ENCODE peak calls at places on chromosomes 7 and 10, in nine cellular contexts. M, U, Q, T, K, C, Z, P and O are unnamed samples.

GRCh38 chr7:46881507-46882127 is 700.3 kb downstream of the TNS3 start:
- DNase-seq in Z (no peak), C (no peak), T (no peak), U (no peak), M (no peak), Q (no peak), P (peak), K (no peak), O (no peak)

GRCh38 chr7:151888079-151888673 is 11.3 kb upstream of the PRKAG2 start:
- DNase-seq in K (no peak), M (no peak), U (no peak), Q (no peak), Z (no peak), P (no peak), T (no peak), C (no peak), O (no peak)

GRCh38 chr7:1691601-1692499 is 21.8 kb downstream of the ELFN1 start:
- DNase-seq in Q (peak), Z (peak), C (no peak), T (peak), U (no peak), P (peak), K (peak), M (no peak), O (no peak)

GRCh38 chr10:30812018-30812851 is 182.7 kb upstream of the LYZL2 start:
- DNase-seq in M (no peak), C (no peak), T (peak), P (no peak), U (peak), K (peak), Q (no peak), Z (peak), O (peak)

GRCh38 chr7:12458520-12459131 is 55.0 kb upstream of the VWDE start:
- DNase-seq in U (no peak), K (no peak), Q (no peak), C (peak), P (no peak), Z (no peak), M (no peak), T (peak), O (peak)

GRCh38 chr10:7161484-7162283 is 249.2 kb downstream of the SFMBT2 start:
- DNase-seq in C (no peak), U (no peak), Z (peak), T (peak), Q (no peak), M (no peak), K (no peak), P (no peak), O (no peak)

GRCh38 chr10:71076473-71077142 is 135.8 kb upstream of the UNC5B start:
- DNase-seq in P (peak), Z (no peak), K (no peak), Q (no peak), T (no peak), C (no peak), M (no peak), U (no peak), O (no peak)

GRCh38 chr7:156650042-156650441 is 9.5 kb downstream of the RNF32 start:
- DNase-seq in U (peak), K (no peak), Q (no peak), Z (no peak), C (peak), M (no peak), P (peak), T (no peak), O (peak)

GRCh38 chr10:100186813-100187212 is 984 bp upstream of the ERLIN1 start:
- DNase-seq in M (no peak), T (no peak), P (no peak), C (peak), Q (peak), K (no peak), Z (no peak), U (peak), O (no peak)

GRCh38 chr7:81029523-81029922 is 110.7 kb upstream of the SEMA3C start:
- DNase-seq in K (no peak), Z (no peak), U (no peak), Q (no peak), C (no peak), T (no peak), P (no peak), M (no peak), O (no peak)

GRCh38 chr7:40815512-40815911 is 680.7 kb downstream of the SUGCT start:
- DNase-seq in M (no peak), Z (no peak), T (no peak), Q (no peak), K (no peak), C (no peak), U (no peak), P (no peak), O (no peak)

GRCh38 chr7:2488272-2488645 is 12.1 kb upstream of the GRIFIN start:
- DNase-seq in C (no peak), Z (no peak), T (peak), M (no peak), Q (no peak), K (peak), U (no peak), P (no peak), O (no peak)

GRCh38 chr7:88015309-88015708 is 81.3 kb downstream of the ADAM22 start:
- DNase-seq in P (no peak), M (no peak), Q (no peak), Z (no peak), C (no peak), K (no peak), T (no peak), U (no peak), O (no peak)

GRCh38 chr7:12244694-12245093 is 33.6 kb downstream of the TMEM106B start:
- DNase-seq in Q (no peak), U (no peak), K (no peak), C (no peak), Z (no peak), P (no peak), M (no peak), T (no peak), O (no peak)

GRCh38 chr10:11210211-11210922 is 192.7 kb downstream of the CELF2 start:
- DNase-seq in U (peak), Q (no peak), T (peak), Z (no peak), K (no peak), P (no peak), C (no peak), M (no peak), O (no peak)

GRCh38 chr10:126218174-126218573 is 170.1 kb downstream of the ADAM12 start:
- DNase-seq in Q (no peak), T (no peak), Z (no peak), U (no peak), C (no peak), P (no peak), K (no peak), M (no peak), O (no peak)

GRCh38 chr7:1329261-1329660 is 96.6 kb downstream of the UNCX start:
- DNase-seq in Z (no peak), C (no peak), K (no peak), U (no peak), M (no peak), Q (no peak), P (no peak), T (no peak), O (no peak)

GRCh38 chr7:31734456-31734855 is 47.4 kb downstream of the PPP1R17 start:
- DNase-seq in M (no peak), P (no peak), Q (no peak), U (no peak), Z (no peak), C (no peak), T (no peak), K (no peak), O (no peak)

GRCh38 chr10:12048547-12048946 is 5.9 kb upstream of the UPF2 start:
- DNase-seq in M (no peak), Q (peak), U (no peak), T (no peak), K (no peak), C (no peak), P (no peak), Z (no peak), O (no peak)

GRCh38 chr10:58767652-58768051 is 255.0 kb downstream of the BICC1 start:
- DNase-seq in P (no peak), Z (no peak), C (no peak), Q (no peak), K (no peak), U (no peak), M (no peak), T (no peak), O (no peak)

GRCh38 chr10:63769367-63769766 is 248.2 kb downstream of the REEP3 start:
- DNase-seq in Z (no peak), C (no peak), T (no peak), Q (no peak), M (no peak), K (no peak), P (no peak), U (no peak), O (no peak)

GRCh38 chr10:111579473-111579872 is 502.6 kb downstream of the ADRA2A start:
- DNase-seq in T (no peak), C (no peak), Z (no peak), M (no peak), K (no peak), U (no peak), P (no peak), Q (no peak), O (no peak)

GRCh38 chr7:7180725-7181428 is 1.5 kb upstream of the C1GALT1 start:
- DNase-seq in Z (no peak), T (peak), Q (no peak), C (peak), U (no peak), K (no peak), P (no peak), M (no peak), O (no peak)

GRCh38 chr7:7177044-7177517 is 5.3 kb upstream of the C1GALT1 start:
- DNase-seq in C (no peak), T (no peak), K (no peak), M (no peak), Q (no peak), Z (no peak), U (no peak), P (no peak), O (peak)

GRCh38 chr7:7178906-7179305 is 3.4 kb upstream of the C1GALT1 start:
- DNase-seq in K (no peak), Z (no peak), Q (no peak), P (no peak), M (no peak), C (no peak), U (no peak), T (no peak), O (no peak)

GRCh38 chr7:7176421-7177043 is 5.8 kb upstream of the C1GALT1 start:
- DNase-seq in Q (no peak), Z (no peak), C (no peak), K (no peak), T (peak), P (no peak), M (no peak), U (no peak), O (peak)

GRCh38 chr7:7178081-7178480 is 4.3 kb upstream of the C1GALT1 start:
- DNase-seq in U (no peak), Z (no peak), C (no peak), P (no peak), M (no peak), T (no peak), Q (no peak), K (no peak), O (peak)
- H3K27ac ChIP-seq in U (no peak), Z (no peak), C (no peak), P (no peak), M (no peak), T (no peak), Q (no peak), K (no peak), O (peak)

DNA sequence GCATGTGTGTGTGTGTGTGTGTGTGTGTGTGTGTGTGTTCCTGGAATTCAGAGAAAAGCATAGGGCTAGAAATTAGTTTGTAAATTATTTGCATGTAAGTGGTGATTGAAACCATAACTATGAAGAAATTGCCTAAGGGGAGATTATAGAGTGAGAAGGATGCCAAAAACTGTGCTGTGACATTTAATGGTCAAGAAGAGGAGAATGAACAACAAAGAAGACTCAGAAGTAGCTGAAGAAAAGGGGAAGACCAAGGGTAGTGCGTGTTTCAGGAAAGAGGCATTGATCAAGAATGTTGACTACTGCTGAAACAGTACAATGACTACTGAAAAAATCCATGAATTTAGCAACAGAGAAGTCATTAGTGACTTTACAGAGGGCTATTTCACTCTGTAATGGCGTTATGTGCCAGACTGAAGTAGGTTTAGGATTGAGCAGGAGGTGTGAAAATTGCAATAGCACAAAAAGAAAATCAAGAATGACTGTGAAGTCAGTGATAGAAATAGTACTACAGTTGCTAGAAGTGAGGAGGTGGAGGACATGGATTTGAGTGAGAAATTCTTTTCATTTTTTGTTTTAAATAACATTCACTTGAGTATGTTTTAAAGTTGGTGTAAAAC is 28.9 kb upstream of the SAMD9L start:
- DNase-seq in C (no peak), M (no peak), U (no peak), Z (no peak), P (no peak), Q (no peak), K (no peak), T (no peak), O (no peak)
- H3K27ac ChIP-seq in C (no peak), M (no peak), U (no peak), Z (no peak), P (no peak), Q (no peak), K (no peak), T (no peak), O (no peak)

GRCh38 chr10:62506371-62506770 is 132.2 kb downstream of the ZNF365 start:
- DNase-seq in Z (no peak), T (no peak), M (no peak), K (no peak), Q (no peak), C (peak), U (no peak), P (no peak), O (no peak)

GRCh38 chr10:62512732-62513475 is 138.7 kb downstream of the ZNF365 start:
- DNase-seq in C (no peak), P (no peak), Z (no peak), U (no peak), Q (no peak), K (no peak), M (no peak), T (no peak), O (no peak)

GRCh38 chr10:62511656-62512055 is 137.5 kb downstream of the ZNF365 start:
- DNase-seq in K (no peak), Z (no peak), P (no peak), Q (no peak), U (no peak), M (no peak), C (no peak), T (no peak), O (no peak)

GRCh38 chr10:62514079-62514693 is 140.0 kb downstream of the ZNF365 start:
- DNase-seq in Q (no peak), U (no peak), M (no peak), K (no peak), T (no peak), P (no peak), Z (no peak), C (no peak), O (no peak)

DNA sequence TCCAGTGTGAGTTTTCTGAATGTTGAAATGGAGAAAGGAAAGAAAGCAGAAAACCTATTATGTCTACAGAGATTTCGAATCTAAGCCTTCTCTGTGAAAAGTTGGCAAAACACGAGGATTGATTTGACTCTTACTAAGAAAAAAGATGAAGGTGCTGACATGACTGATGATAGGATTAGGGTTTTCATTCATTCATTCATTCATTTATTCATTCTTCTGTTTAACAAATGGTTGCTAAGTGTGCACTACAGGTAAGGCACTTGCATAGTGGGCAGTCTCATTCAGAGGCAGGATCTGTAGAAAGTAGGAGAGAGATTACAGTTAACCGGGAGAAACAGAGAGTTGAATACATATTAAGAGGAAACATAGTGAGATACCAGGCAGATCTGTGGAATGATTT is 137.1 kb downstream of the ZNF365 start:
- DNase-seq in Q (no peak), K (no peak), M (no peak), T (no peak), Z (no peak), U (no peak), P (no peak), C (no peak), O (no peak)
- H3K27ac ChIP-seq in Q (no peak), K (no peak), M (no peak), T (no peak), Z (no peak), U (no peak), P (no peak), C (no peak), O (no peak)

DNA sequence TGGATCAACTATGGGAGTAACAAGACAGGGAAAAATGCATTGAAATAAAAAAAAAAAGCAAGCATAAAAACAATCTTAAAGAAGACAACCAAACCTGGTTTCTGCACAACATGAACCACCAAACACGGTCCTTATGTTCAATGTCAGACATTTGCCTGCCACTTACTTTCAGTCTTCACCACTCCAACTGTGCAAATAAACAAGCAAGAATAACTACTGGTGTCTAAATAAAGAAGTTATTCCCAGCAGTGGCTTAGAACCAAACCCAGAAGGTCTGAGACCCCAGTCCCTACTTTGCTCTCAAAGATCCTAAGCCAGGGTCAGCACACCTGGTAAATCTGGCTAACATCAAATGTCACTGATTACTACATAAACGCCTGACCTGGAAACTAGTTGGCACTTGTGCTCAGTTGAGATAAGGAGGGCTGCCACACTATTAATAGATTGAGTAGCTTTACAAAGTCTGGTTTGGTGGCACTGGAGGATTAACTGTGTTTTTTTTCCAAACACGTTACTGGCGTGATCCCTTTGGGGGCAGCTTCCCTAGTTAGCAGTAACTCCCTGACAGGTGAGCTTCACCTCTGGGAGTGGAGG is 62.7 kb upstream of the ABLIM1 start:
- DNase-seq in T (no peak), P (no peak), Q (no peak), C (no peak), M (no peak), Z (no peak), K (no peak), U (no peak), O (no peak)
- H3K27ac ChIP-seq in T (no peak), P (no peak), Q (no peak), C (no peak), M (no peak), Z (peak), K (no peak), U (no peak), O (no peak)

DNA sequence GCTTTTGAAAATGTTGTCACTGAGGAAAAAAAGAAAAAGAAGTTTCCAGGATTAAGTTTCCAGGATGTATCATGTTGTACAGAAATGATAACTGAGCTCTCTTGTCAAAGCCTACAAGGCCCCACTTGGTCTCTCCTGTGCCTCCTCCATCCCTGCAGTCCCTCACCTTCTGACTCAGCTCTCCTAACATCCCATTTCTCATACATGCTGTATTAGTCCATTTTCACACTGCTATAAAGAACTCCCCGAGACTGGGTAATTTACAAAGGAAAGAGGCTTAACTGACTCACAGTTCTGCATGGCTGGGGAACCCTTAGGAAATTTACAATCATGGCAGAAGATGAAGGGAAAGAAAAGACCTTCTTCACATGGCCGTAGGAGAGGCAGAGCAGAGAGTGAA is 3.8 kb upstream of the DGKI start:
- DNase-seq in M (no peak), Z (no peak), C (no peak), T (no peak), U (no peak), Q (no peak), K (no peak), P (no peak), O (no peak)
- H3K27ac ChIP-seq in M (no peak), Z (no peak), C (no peak), T (no peak), U (no peak), Q (no peak), K (no peak), P (no peak), O (no peak)

GRCh38 chr7:121178869-121179497 is 149.8 kb upstream of the WNT16 start:
- DNase-seq in U (no peak), C (no peak), Q (no peak), Z (no peak), K (no peak), T (no peak), M (no peak), P (no peak), O (no peak)
- H3K27ac ChIP-seq in U (no peak), C (no peak), Q (no peak), Z (no peak), K (no peak), T (no peak), M (no peak), P (no peak), O (no peak)